ENCODE peak calls at places on chromosome 11, in ten cellular contexts. One of them, this sample, is unnamed.

GRCh38 chr11:45583981-45584380 is 81.4 kb downstream of the CHST1 start:
- DNase-seq in activated naive CD8-positive, alpha-beta T cell treated with anti-CD3 and anti-CD28 coated beads, Interleukin-2, amount 10 ng/mL, durations not matched to agents 7 days and 5 days: no peak
- DNase-seq in small intestine: no peak
- DNase-seq in stimulated activated naive CD8-positive, alpha-beta T cell treated with anti-CD3 and anti-CD28 coated beads, Interleukin-15, Interleukin-2, amounts not matched to agents 100 U/mL and 50 U/mL, for 24 hours: no peak
- DNase-seq in activated CD8-positive, alpha-beta T cell treated with anti-CD3 and anti-CD28 coated beads for 36 hours: no peak
- DNase-seq in activated naive CD4-positive, alpha-beta T cell treated with anti-CD3 and anti-CD28 coated beads, Interleukin-2, amount 10 ng/mL, durations not matched to agents 7 days and 5 days: no peak
- DNase-seq in A549: no peak
- DNase-seq in cardiac fibroblast: no peak
- DNase-seq in H9: no peak
- DNase-seq in RPMI7951: no peak
- DNase-seq in this sample: no peak

GRCh38 chr11:46361283-46362145 is 14.3 kb downstream of the DGKZ start:
- DNase-seq in H9: no peak
- DNase-seq in RPMI7951: no peak
- DNase-seq in A549: no peak
- DNase-seq in stimulated activated naive CD8-positive, alpha-beta T cell treated with anti-CD3 and anti-CD28 coated beads, Interleukin-15, Interleukin-2, amounts not matched to agents 100 U/mL and 50 U/mL, for 24 hours: peak
- DNase-seq in activated CD8-positive, alpha-beta T cell treated with anti-CD3 and anti-CD28 coated beads for 36 hours: peak
- DNase-seq in cardiac fibroblast: peak
- DNase-seq in activated naive CD4-positive, alpha-beta T cell treated with anti-CD3 and anti-CD28 coated beads, Interleukin-2, amount 10 ng/mL, durations not matched to agents 7 days and 5 days: peak
- DNase-seq in activated naive CD8-positive, alpha-beta T cell treated with anti-CD3 and anti-CD28 coated beads, Interleukin-2, amount 10 ng/mL, durations not matched to agents 7 days and 5 days: peak
- DNase-seq in small intestine: no peak
- DNase-seq in this sample: peak

GRCh38 chr11:100757636-100758035 is 70.5 kb downstream of the ARHGAP42 start:
- DNase-seq in small intestine: no peak
- DNase-seq in A549: no peak
- DNase-seq in activated naive CD4-positive, alpha-beta T cell treated with anti-CD3 and anti-CD28 coated beads, Interleukin-2, amount 10 ng/mL, durations not matched to agents 7 days and 5 days: no peak
- DNase-seq in activated naive CD8-positive, alpha-beta T cell treated with anti-CD3 and anti-CD28 coated beads, Interleukin-2, amount 10 ng/mL, durations not matched to agents 7 days and 5 days: no peak
- DNase-seq in stimulated activated naive CD8-positive, alpha-beta T cell treated with anti-CD3 and anti-CD28 coated beads, Interleukin-15, Interleukin-2, amounts not matched to agents 100 U/mL and 50 U/mL, for 24 hours: no peak
- DNase-seq in RPMI7951: peak
- DNase-seq in H9: no peak
- DNase-seq in activated CD8-positive, alpha-beta T cell treated with anti-CD3 and anti-CD28 coated beads for 36 hours: no peak
- DNase-seq in cardiac fibroblast: no peak
- DNase-seq in this sample: no peak

GRCh38 chr11:2412323-2412722 is 11.8 kb downstream of the TSSC4 start:
- DNase-seq in small intestine: no peak
- DNase-seq in cardiac fibroblast: no peak
- DNase-seq in activated naive CD4-positive, alpha-beta T cell treated with anti-CD3 and anti-CD28 coated beads, Interleukin-2, amount 10 ng/mL, durations not matched to agents 7 days and 5 days: no peak
- DNase-seq in stimulated activated naive CD8-positive, alpha-beta T cell treated with anti-CD3 and anti-CD28 coated beads, Interleukin-15, Interleukin-2, amounts not matched to agents 100 U/mL and 50 U/mL, for 24 hours: no peak
- DNase-seq in activated CD8-positive, alpha-beta T cell treated with anti-CD3 and anti-CD28 coated beads for 36 hours: no peak
- DNase-seq in RPMI7951: no peak
- DNase-seq in H9: no peak
- DNase-seq in activated naive CD8-positive, alpha-beta T cell treated with anti-CD3 and anti-CD28 coated beads, Interleukin-2, amount 10 ng/mL, durations not matched to agents 7 days and 5 days: no peak
- DNase-seq in A549: no peak
- DNase-seq in this sample: no peak

GRCh38 chr11:995752-996420 is 40.6 kb downstream of the MUC6 start:
- DNase-seq in A549: no peak
- DNase-seq in activated CD8-positive, alpha-beta T cell treated with anti-CD3 and anti-CD28 coated beads for 36 hours: no peak
- DNase-seq in RPMI7951: no peak
- DNase-seq in activated naive CD4-positive, alpha-beta T cell treated with anti-CD3 and anti-CD28 coated beads, Interleukin-2, amount 10 ng/mL, durations not matched to agents 7 days and 5 days: no peak
- DNase-seq in cardiac fibroblast: no peak
- DNase-seq in small intestine: no peak
- DNase-seq in activated naive CD8-positive, alpha-beta T cell treated with anti-CD3 and anti-CD28 coated beads, Interleukin-2, amount 10 ng/mL, durations not matched to agents 7 days and 5 days: no peak
- DNase-seq in H9: no peak
- DNase-seq in stimulated activated naive CD8-positive, alpha-beta T cell treated with anti-CD3 and anti-CD28 coated beads, Interleukin-15, Interleukin-2, amounts not matched to agents 100 U/mL and 50 U/mL, for 24 hours: no peak
- DNase-seq in this sample: no peak

GRCh38 chr11:2652857-2653643 is 46.7 kb downstream of the KCNQ1OT1 start:
- DNase-seq in activated naive CD8-positive, alpha-beta T cell treated with anti-CD3 and anti-CD28 coated beads, Interleukin-2, amount 10 ng/mL, durations not matched to agents 7 days and 5 days: no peak
- DNase-seq in A549: no peak
- DNase-seq in activated naive CD4-positive, alpha-beta T cell treated with anti-CD3 and anti-CD28 coated beads, Interleukin-2, amount 10 ng/mL, durations not matched to agents 7 days and 5 days: no peak
- DNase-seq in stimulated activated naive CD8-positive, alpha-beta T cell treated with anti-CD3 and anti-CD28 coated beads, Interleukin-15, Interleukin-2, amounts not matched to agents 100 U/mL and 50 U/mL, for 24 hours: no peak
- DNase-seq in H9: no peak
- DNase-seq in RPMI7951: no peak
- DNase-seq in small intestine: no peak
- DNase-seq in activated CD8-positive, alpha-beta T cell treated with anti-CD3 and anti-CD28 coated beads for 36 hours: no peak
- DNase-seq in cardiac fibroblast: no peak
- DNase-seq in this sample: no peak

GRCh38 chr11:1072116-1072820 is 2.4 kb upstream of the MUC2 start:
- DNase-seq in small intestine: no peak
- DNase-seq in activated naive CD4-positive, alpha-beta T cell treated with anti-CD3 and anti-CD28 coated beads, Interleukin-2, amount 10 ng/mL, durations not matched to agents 7 days and 5 days: no peak
- DNase-seq in A549: peak
- DNase-seq in cardiac fibroblast: peak
- DNase-seq in activated naive CD8-positive, alpha-beta T cell treated with anti-CD3 and anti-CD28 coated beads, Interleukin-2, amount 10 ng/mL, durations not matched to agents 7 days and 5 days: peak
- DNase-seq in activated CD8-positive, alpha-beta T cell treated with anti-CD3 and anti-CD28 coated beads for 36 hours: no peak
- DNase-seq in H9: no peak
- DNase-seq in stimulated activated naive CD8-positive, alpha-beta T cell treated with anti-CD3 and anti-CD28 coated beads, Interleukin-15, Interleukin-2, amounts not matched to agents 100 U/mL and 50 U/mL, for 24 hours: no peak
- DNase-seq in RPMI7951: peak
- DNase-seq in this sample: peak

GRCh38 chr11:50169634-50170033 is 137.0 kb downstream of the OR4C45 start:
- DNase-seq in A549: no peak
- DNase-seq in activated CD8-positive, alpha-beta T cell treated with anti-CD3 and anti-CD28 coated beads for 36 hours: no peak
- DNase-seq in activated naive CD4-positive, alpha-beta T cell treated with anti-CD3 and anti-CD28 coated beads, Interleukin-2, amount 10 ng/mL, durations not matched to agents 7 days and 5 days: no peak
- DNase-seq in small intestine: no peak
- DNase-seq in stimulated activated naive CD8-positive, alpha-beta T cell treated with anti-CD3 and anti-CD28 coated beads, Interleukin-15, Interleukin-2, amounts not matched to agents 100 U/mL and 50 U/mL, for 24 hours: no peak
- DNase-seq in cardiac fibroblast: no peak
- DNase-seq in H9: no peak
- DNase-seq in RPMI7951: peak
- DNase-seq in activated naive CD8-positive, alpha-beta T cell treated with anti-CD3 and anti-CD28 coated beads, Interleukin-2, amount 10 ng/mL, durations not matched to agents 7 days and 5 days: no peak
- DNase-seq in this sample: no peak

GRCh38 chr11:28146123-28146751 is 38.0 kb downstream of the METTL15 start:
- DNase-seq in H9: no peak
- DNase-seq in cardiac fibroblast: peak
- DNase-seq in activated naive CD4-positive, alpha-beta T cell treated with anti-CD3 and anti-CD28 coated beads, Interleukin-2, amount 10 ng/mL, durations not matched to agents 7 days and 5 days: no peak
- DNase-seq in activated naive CD8-positive, alpha-beta T cell treated with anti-CD3 and anti-CD28 coated beads, Interleukin-2, amount 10 ng/mL, durations not matched to agents 7 days and 5 days: no peak
- DNase-seq in A549: peak
- DNase-seq in stimulated activated naive CD8-positive, alpha-beta T cell treated with anti-CD3 and anti-CD28 coated beads, Interleukin-15, Interleukin-2, amounts not matched to agents 100 U/mL and 50 U/mL, for 24 hours: no peak
- DNase-seq in small intestine: no peak
- DNase-seq in activated CD8-positive, alpha-beta T cell treated with anti-CD3 and anti-CD28 coated beads for 36 hours: no peak
- DNase-seq in RPMI7951: peak
- DNase-seq in this sample: no peak

GRCh38 chr11:64233913-64234839 is at the start of gene VEGFB:
- DNase-seq in stimulated activated naive CD8-positive, alpha-beta T cell treated with anti-CD3 and anti-CD28 coated beads, Interleukin-15, Interleukin-2, amounts not matched to agents 100 U/mL and 50 U/mL, for 24 hours: peak
- DNase-seq in A549: peak
- DNase-seq in H9: no peak
- DNase-seq in small intestine: peak
- DNase-seq in activated CD8-positive, alpha-beta T cell treated with anti-CD3 and anti-CD28 coated beads for 36 hours: peak
- DNase-seq in activated naive CD4-positive, alpha-beta T cell treated with anti-CD3 and anti-CD28 coated beads, Interleukin-2, amount 10 ng/mL, durations not matched to agents 7 days and 5 days: peak
- DNase-seq in RPMI7951: peak
- DNase-seq in cardiac fibroblast: no peak
- DNase-seq in activated naive CD8-positive, alpha-beta T cell treated with anti-CD3 and anti-CD28 coated beads, Interleukin-2, amount 10 ng/mL, durations not matched to agents 7 days and 5 days: peak
- DNase-seq in this sample: peak

GRCh38 chr11:10695821-10696220 is 2.3 kb upstream of the IRAG1 start:
- DNase-seq in stimulated activated naive CD8-positive, alpha-beta T cell treated with anti-CD3 and anti-CD28 coated beads, Interleukin-15, Interleukin-2, amounts not matched to agents 100 U/mL and 50 U/mL, for 24 hours: no peak
- DNase-seq in A549: no peak
- DNase-seq in RPMI7951: no peak
- DNase-seq in small intestine: no peak
- DNase-seq in activated naive CD4-positive, alpha-beta T cell treated with anti-CD3 and anti-CD28 coated beads, Interleukin-2, amount 10 ng/mL, durations not matched to agents 7 days and 5 days: no peak
- DNase-seq in H9: no peak
- DNase-seq in activated CD8-positive, alpha-beta T cell treated with anti-CD3 and anti-CD28 coated beads for 36 hours: no peak
- DNase-seq in cardiac fibroblast: no peak
- DNase-seq in activated naive CD8-positive, alpha-beta T cell treated with anti-CD3 and anti-CD28 coated beads, Interleukin-2, amount 10 ng/mL, durations not matched to agents 7 days and 5 days: no peak
- DNase-seq in this sample: no peak

GRCh38 chr11:44884056-44884455 is 66.6 kb downstream of the TP53I11 start:
- DNase-seq in H9: no peak
- DNase-seq in cardiac fibroblast: no peak
- DNase-seq in small intestine: peak
- DNase-seq in stimulated activated naive CD8-positive, alpha-beta T cell treated with anti-CD3 and anti-CD28 coated beads, Interleukin-15, Interleukin-2, amounts not matched to agents 100 U/mL and 50 U/mL, for 24 hours: no peak
- DNase-seq in activated naive CD4-positive, alpha-beta T cell treated with anti-CD3 and anti-CD28 coated beads, Interleukin-2, amount 10 ng/mL, durations not matched to agents 7 days and 5 days: no peak
- DNase-seq in activated naive CD8-positive, alpha-beta T cell treated with anti-CD3 and anti-CD28 coated beads, Interleukin-2, amount 10 ng/mL, durations not matched to agents 7 days and 5 days: no peak
- DNase-seq in A549: no peak
- DNase-seq in activated CD8-positive, alpha-beta T cell treated with anti-CD3 and anti-CD28 coated beads for 36 hours: no peak
- DNase-seq in RPMI7951: no peak
- DNase-seq in this sample: no peak

GRCh38 chr11:43802509-43802908 is 78.1 kb upstream of the ALKBH3 start:
- DNase-seq in stimulated activated naive CD8-positive, alpha-beta T cell treated with anti-CD3 and anti-CD28 coated beads, Interleukin-15, Interleukin-2, amounts not matched to agents 100 U/mL and 50 U/mL, for 24 hours: no peak
- DNase-seq in small intestine: no peak
- DNase-seq in activated naive CD8-positive, alpha-beta T cell treated with anti-CD3 and anti-CD28 coated beads, Interleukin-2, amount 10 ng/mL, durations not matched to agents 7 days and 5 days: no peak
- DNase-seq in H9: no peak
- DNase-seq in A549: no peak
- DNase-seq in cardiac fibroblast: peak
- DNase-seq in RPMI7951: peak
- DNase-seq in activated CD8-positive, alpha-beta T cell treated with anti-CD3 and anti-CD28 coated beads for 36 hours: no peak
- DNase-seq in activated naive CD4-positive, alpha-beta T cell treated with anti-CD3 and anti-CD28 coated beads, Interleukin-2, amount 10 ng/mL, durations not matched to agents 7 days and 5 days: no peak
- DNase-seq in this sample: no peak

GRCh38 chr11:103631841-103632240 is 404.6 kb upstream of the DDI1 start:
- DNase-seq in small intestine: no peak
- DNase-seq in cardiac fibroblast: peak
- DNase-seq in H9: no peak
- DNase-seq in activated naive CD8-positive, alpha-beta T cell treated with anti-CD3 and anti-CD28 coated beads, Interleukin-2, amount 10 ng/mL, durations not matched to agents 7 days and 5 days: no peak
- DNase-seq in stimulated activated naive CD8-positive, alpha-beta T cell treated with anti-CD3 and anti-CD28 coated beads, Interleukin-15, Interleukin-2, amounts not matched to agents 100 U/mL and 50 U/mL, for 24 hours: no peak
- DNase-seq in activated CD8-positive, alpha-beta T cell treated with anti-CD3 and anti-CD28 coated beads for 36 hours: no peak
- DNase-seq in RPMI7951: no peak
- DNase-seq in A549: peak
- DNase-seq in activated naive CD4-positive, alpha-beta T cell treated with anti-CD3 and anti-CD28 coated beads, Interleukin-2, amount 10 ng/mL, durations not matched to agents 7 days and 5 days: no peak
- DNase-seq in this sample: no peak

GRCh38 chr11:62593434-62594044 is 2.2 kb upstream of the TUT1 start:
- DNase-seq in RPMI7951: peak
- DNase-seq in activated naive CD4-positive, alpha-beta T cell treated with anti-CD3 and anti-CD28 coated beads, Interleukin-2, amount 10 ng/mL, durations not matched to agents 7 days and 5 days: peak
- DNase-seq in A549: peak
- DNase-seq in small intestine: peak
- DNase-seq in stimulated activated naive CD8-positive, alpha-beta T cell treated with anti-CD3 and anti-CD28 coated beads, Interleukin-15, Interleukin-2, amounts not matched to agents 100 U/mL and 50 U/mL, for 24 hours: peak
- DNase-seq in activated CD8-positive, alpha-beta T cell treated with anti-CD3 and anti-CD28 coated beads for 36 hours: peak
- DNase-seq in cardiac fibroblast: peak
- DNase-seq in activated naive CD8-positive, alpha-beta T cell treated with anti-CD3 and anti-CD28 coated beads, Interleukin-2, amount 10 ng/mL, durations not matched to agents 7 days and 5 days: peak
- DNase-seq in H9: peak
- DNase-seq in this sample: peak

GRCh38 chr11:16225623-16226022 is 130.7 kb downstream of the SOX6 start:
- DNase-seq in A549: no peak
- DNase-seq in H9: no peak
- DNase-seq in stimulated activated naive CD8-positive, alpha-beta T cell treated with anti-CD3 and anti-CD28 coated beads, Interleukin-15, Interleukin-2, amounts not matched to agents 100 U/mL and 50 U/mL, for 24 hours: no peak
- DNase-seq in activated CD8-positive, alpha-beta T cell treated with anti-CD3 and anti-CD28 coated beads for 36 hours: no peak
- DNase-seq in activated naive CD4-positive, alpha-beta T cell treated with anti-CD3 and anti-CD28 coated beads, Interleukin-2, amount 10 ng/mL, durations not matched to agents 7 days and 5 days: no peak
- DNase-seq in RPMI7951: no peak
- DNase-seq in small intestine: no peak
- DNase-seq in cardiac fibroblast: no peak
- DNase-seq in activated naive CD8-positive, alpha-beta T cell treated with anti-CD3 and anti-CD28 coated beads, Interleukin-2, amount 10 ng/mL, durations not matched to agents 7 days and 5 days: no peak
- DNase-seq in this sample: no peak

GRCh38 chr11:10654211-10655150 is 39.1 kb downstream of the IRAG1 start:
- DNase-seq in activated naive CD8-positive, alpha-beta T cell treated with anti-CD3 and anti-CD28 coated beads, Interleukin-2, amount 10 ng/mL, durations not matched to agents 7 days and 5 days: no peak
- DNase-seq in stimulated activated naive CD8-positive, alpha-beta T cell treated with anti-CD3 and anti-CD28 coated beads, Interleukin-15, Interleukin-2, amounts not matched to agents 100 U/mL and 50 U/mL, for 24 hours: peak
- DNase-seq in RPMI7951: peak
- DNase-seq in activated CD8-positive, alpha-beta T cell treated with anti-CD3 and anti-CD28 coated beads for 36 hours: peak
- DNase-seq in A549: peak
- DNase-seq in H9: no peak
- DNase-seq in activated naive CD4-positive, alpha-beta T cell treated with anti-CD3 and anti-CD28 coated beads, Interleukin-2, amount 10 ng/mL, durations not matched to agents 7 days and 5 days: peak
- DNase-seq in cardiac fibroblast: peak
- DNase-seq in small intestine: peak
- DNase-seq in this sample: peak

GRCh38 chr11:76662656-76663460 is 7.7 kb downstream of the LRRC32 start:
- DNase-seq in stimulated activated naive CD8-positive, alpha-beta T cell treated with anti-CD3 and anti-CD28 coated beads, Interleukin-15, Interleukin-2, amounts not matched to agents 100 U/mL and 50 U/mL, for 24 hours: no peak
- DNase-seq in small intestine: no peak
- DNase-seq in activated naive CD4-positive, alpha-beta T cell treated with anti-CD3 and anti-CD28 coated beads, Interleukin-2, amount 10 ng/mL, durations not matched to agents 7 days and 5 days: no peak
- DNase-seq in RPMI7951: no peak
- DNase-seq in A549: no peak
- DNase-seq in activated CD8-positive, alpha-beta T cell treated with anti-CD3 and anti-CD28 coated beads for 36 hours: no peak
- DNase-seq in activated naive CD8-positive, alpha-beta T cell treated with anti-CD3 and anti-CD28 coated beads, Interleukin-2, amount 10 ng/mL, durations not matched to agents 7 days and 5 days: no peak
- DNase-seq in H9: no peak
- DNase-seq in cardiac fibroblast: no peak
- DNase-seq in this sample: no peak

GRCh38 chr11:16099501-16099900 is 256.8 kb downstream of the SOX6 start:
- DNase-seq in stimulated activated naive CD8-positive, alpha-beta T cell treated with anti-CD3 and anti-CD28 coated beads, Interleukin-15, Interleukin-2, amounts not matched to agents 100 U/mL and 50 U/mL, for 24 hours: no peak
- DNase-seq in activated naive CD8-positive, alpha-beta T cell treated with anti-CD3 and anti-CD28 coated beads, Interleukin-2, amount 10 ng/mL, durations not matched to agents 7 days and 5 days: no peak
- DNase-seq in activated CD8-positive, alpha-beta T cell treated with anti-CD3 and anti-CD28 coated beads for 36 hours: no peak
- DNase-seq in RPMI7951: no peak
- DNase-seq in H9: no peak
- DNase-seq in small intestine: peak
- DNase-seq in cardiac fibroblast: no peak
- DNase-seq in A549: no peak
- DNase-seq in activated naive CD4-positive, alpha-beta T cell treated with anti-CD3 and anti-CD28 coated beads, Interleukin-2, amount 10 ng/mL, durations not matched to agents 7 days and 5 days: no peak
- DNase-seq in this sample: no peak

GRCh38 chr11:118295834-118296454 is 8.6 kb upstream of the CD3E start:
- DNase-seq in small intestine: peak
- DNase-seq in H9: no peak
- DNase-seq in cardiac fibroblast: peak
- DNase-seq in activated naive CD8-positive, alpha-beta T cell treated with anti-CD3 and anti-CD28 coated beads, Interleukin-2, amount 10 ng/mL, durations not matched to agents 7 days and 5 days: no peak
- DNase-seq in activated naive CD4-positive, alpha-beta T cell treated with anti-CD3 and anti-CD28 coated beads, Interleukin-2, amount 10 ng/mL, durations not matched to agents 7 days and 5 days: peak
- DNase-seq in RPMI7951: peak
- DNase-seq in A549: no peak
- DNase-seq in activated CD8-positive, alpha-beta T cell treated with anti-CD3 and anti-CD28 coated beads for 36 hours: peak
- DNase-seq in stimulated activated naive CD8-positive, alpha-beta T cell treated with anti-CD3 and anti-CD28 coated beads, Interleukin-15, Interleukin-2, amounts not matched to agents 100 U/mL and 50 U/mL, for 24 hours: peak
- DNase-seq in this sample: peak

GRCh38 chr11:125241104-125241503 is 76.6 kb downstream of the PKNOX2 start:
- DNase-seq in activated naive CD4-positive, alpha-beta T cell treated with anti-CD3 and anti-CD28 coated beads, Interleukin-2, amount 10 ng/mL, durations not matched to agents 7 days and 5 days: no peak
- DNase-seq in small intestine: no peak
- DNase-seq in A549: no peak
- DNase-seq in cardiac fibroblast: no peak
- DNase-seq in RPMI7951: no peak
- DNase-seq in activated naive CD8-positive, alpha-beta T cell treated with anti-CD3 and anti-CD28 coated beads, Interleukin-2, amount 10 ng/mL, durations not matched to agents 7 days and 5 days: no peak
- DNase-seq in stimulated activated naive CD8-positive, alpha-beta T cell treated with anti-CD3 and anti-CD28 coated beads, Interleukin-15, Interleukin-2, amounts not matched to agents 100 U/mL and 50 U/mL, for 24 hours: no peak
- DNase-seq in activated CD8-positive, alpha-beta T cell treated with anti-CD3 and anti-CD28 coated beads for 36 hours: no peak
- DNase-seq in H9: no peak
- DNase-seq in this sample: no peak

GRCh38 chr11:57288771-57289579 is 35.8 kb downstream of the TNKS1BP1 start:
- DNase-seq in activated naive CD4-positive, alpha-beta T cell treated with anti-CD3 and anti-CD28 coated beads, Interleukin-2, amount 10 ng/mL, durations not matched to agents 7 days and 5 days: no peak
- DNase-seq in RPMI7951: peak
- DNase-seq in H9: no peak
- DNase-seq in activated CD8-positive, alpha-beta T cell treated with anti-CD3 and anti-CD28 coated beads for 36 hours: no peak
- DNase-seq in stimulated activated naive CD8-positive, alpha-beta T cell treated with anti-CD3 and anti-CD28 coated beads, Interleukin-15, Interleukin-2, amounts not matched to agents 100 U/mL and 50 U/mL, for 24 hours: no peak
- DNase-seq in small intestine: peak
- DNase-seq in activated naive CD8-positive, alpha-beta T cell treated with anti-CD3 and anti-CD28 coated beads, Interleukin-2, amount 10 ng/mL, durations not matched to agents 7 days and 5 days: no peak
- DNase-seq in A549: no peak
- DNase-seq in cardiac fibroblast: peak
- DNase-seq in this sample: peak

GRCh38 chr11:68440254-68440653 is 20.3 kb upstream of the PPP6R3 start:
- DNase-seq in stimulated activated naive CD8-positive, alpha-beta T cell treated with anti-CD3 and anti-CD28 coated beads, Interleukin-15, Interleukin-2, amounts not matched to agents 100 U/mL and 50 U/mL, for 24 hours: no peak
- DNase-seq in small intestine: no peak
- DNase-seq in activated naive CD8-positive, alpha-beta T cell treated with anti-CD3 and anti-CD28 coated beads, Interleukin-2, amount 10 ng/mL, durations not matched to agents 7 days and 5 days: no peak
- DNase-seq in cardiac fibroblast: no peak
- DNase-seq in RPMI7951: no peak
- DNase-seq in A549: no peak
- DNase-seq in H9: no peak
- DNase-seq in activated naive CD4-positive, alpha-beta T cell treated with anti-CD3 and anti-CD28 coated beads, Interleukin-2, amount 10 ng/mL, durations not matched to agents 7 days and 5 days: no peak
- DNase-seq in activated CD8-positive, alpha-beta T cell treated with anti-CD3 and anti-CD28 coated beads for 36 hours: no peak
- DNase-seq in this sample: no peak

GRCh38 chr11:134838708-134839107 is 426.7 kb upstream of the B3GAT1 start:
- DNase-seq in A549: no peak
- DNase-seq in activated CD8-positive, alpha-beta T cell treated with anti-CD3 and anti-CD28 coated beads for 36 hours: no peak
- DNase-seq in RPMI7951: no peak
- DNase-seq in H9: no peak
- DNase-seq in stimulated activated naive CD8-positive, alpha-beta T cell treated with anti-CD3 and anti-CD28 coated beads, Interleukin-15, Interleukin-2, amounts not matched to agents 100 U/mL and 50 U/mL, for 24 hours: no peak
- DNase-seq in small intestine: no peak
- DNase-seq in activated naive CD8-positive, alpha-beta T cell treated with anti-CD3 and anti-CD28 coated beads, Interleukin-2, amount 10 ng/mL, durations not matched to agents 7 days and 5 days: no peak
- DNase-seq in cardiac fibroblast: no peak
- DNase-seq in activated naive CD4-positive, alpha-beta T cell treated with anti-CD3 and anti-CD28 coated beads, Interleukin-2, amount 10 ng/mL, durations not matched to agents 7 days and 5 days: no peak
- DNase-seq in this sample: no peak

GRCh38 chr11:118939948-118940598 is 14.3 kb upstream of the BCL9L start:
- DNase-seq in RPMI7951: no peak
- DNase-seq in stimulated activated naive CD8-positive, alpha-beta T cell treated with anti-CD3 and anti-CD28 coated beads, Interleukin-15, Interleukin-2, amounts not matched to agents 100 U/mL and 50 U/mL, for 24 hours: peak
- DNase-seq in A549: no peak
- DNase-seq in H9: peak
- DNase-seq in activated CD8-positive, alpha-beta T cell treated with anti-CD3 and anti-CD28 coated beads for 36 hours: peak
- DNase-seq in activated naive CD4-positive, alpha-beta T cell treated with anti-CD3 and anti-CD28 coated beads, Interleukin-2, amount 10 ng/mL, durations not matched to agents 7 days and 5 days: peak
- DNase-seq in activated naive CD8-positive, alpha-beta T cell treated with anti-CD3 and anti-CD28 coated beads, Interleukin-2, amount 10 ng/mL, durations not matched to agents 7 days and 5 days: peak
- DNase-seq in small intestine: no peak
- DNase-seq in cardiac fibroblast: no peak
- DNase-seq in this sample: peak

GRCh38 chr11:876550-876949 is 33.9 kb downstream of the TSPAN4 start:
- DNase-seq in RPMI7951: peak
- DNase-seq in activated naive CD8-positive, alpha-beta T cell treated with anti-CD3 and anti-CD28 coated beads, Interleukin-2, amount 10 ng/mL, durations not matched to agents 7 days and 5 days: no peak
- DNase-seq in H9: no peak
- DNase-seq in activated naive CD4-positive, alpha-beta T cell treated with anti-CD3 and anti-CD28 coated beads, Interleukin-2, amount 10 ng/mL, durations not matched to agents 7 days and 5 days: no peak
- DNase-seq in activated CD8-positive, alpha-beta T cell treated with anti-CD3 and anti-CD28 coated beads for 36 hours: no peak
- DNase-seq in A549: no peak
- DNase-seq in stimulated activated naive CD8-positive, alpha-beta T cell treated with anti-CD3 and anti-CD28 coated beads, Interleukin-15, Interleukin-2, amounts not matched to agents 100 U/mL and 50 U/mL, for 24 hours: no peak
- DNase-seq in cardiac fibroblast: no peak
- DNase-seq in small intestine: no peak
- DNase-seq in this sample: no peak

GRCh38 chr11:121795206-121795605 is 320.8 kb downstream of the BLID start:
- DNase-seq in cardiac fibroblast: no peak
- DNase-seq in activated CD8-positive, alpha-beta T cell treated with anti-CD3 and anti-CD28 coated beads for 36 hours: no peak
- DNase-seq in RPMI7951: no peak
- DNase-seq in A549: no peak
- DNase-seq in activated naive CD4-positive, alpha-beta T cell treated with anti-CD3 and anti-CD28 coated beads, Interleukin-2, amount 10 ng/mL, durations not matched to agents 7 days and 5 days: no peak
- DNase-seq in activated naive CD8-positive, alpha-beta T cell treated with anti-CD3 and anti-CD28 coated beads, Interleukin-2, amount 10 ng/mL, durations not matched to agents 7 days and 5 days: no peak
- DNase-seq in stimulated activated naive CD8-positive, alpha-beta T cell treated with anti-CD3 and anti-CD28 coated beads, Interleukin-15, Interleukin-2, amounts not matched to agents 100 U/mL and 50 U/mL, for 24 hours: no peak
- DNase-seq in H9: no peak
- DNase-seq in small intestine: no peak
- DNase-seq in this sample: no peak

GRCh38 chr11:83573097-83573496 is 286.9 kb upstream of the CCDC90B start:
- DNase-seq in cardiac fibroblast: peak
- DNase-seq in stimulated activated naive CD8-positive, alpha-beta T cell treated with anti-CD3 and anti-CD28 coated beads, Interleukin-15, Interleukin-2, amounts not matched to agents 100 U/mL and 50 U/mL, for 24 hours: no peak
- DNase-seq in RPMI7951: no peak
- DNase-seq in activated naive CD4-positive, alpha-beta T cell treated with anti-CD3 and anti-CD28 coated beads, Interleukin-2, amount 10 ng/mL, durations not matched to agents 7 days and 5 days: no peak
- DNase-seq in activated CD8-positive, alpha-beta T cell treated with anti-CD3 and anti-CD28 coated beads for 36 hours: no peak
- DNase-seq in H9: no peak
- DNase-seq in A549: no peak
- DNase-seq in small intestine: peak
- DNase-seq in activated naive CD8-positive, alpha-beta T cell treated with anti-CD3 and anti-CD28 coated beads, Interleukin-2, amount 10 ng/mL, durations not matched to agents 7 days and 5 days: no peak
- DNase-seq in this sample: no peak

This sample was measured in activated CD4-positive, alpha-beta memory T cell treated with anti-CD3 and anti-CD28 coated beads for 36 hours.